ENCODE peak calls at places on chromosomes 13 and 19, in seven cellular contexts. Q is K562, N is GM12878, I is HCT116, A is HepG2, W is H1, S is SK-N-SH. J is an unnamed sample.

GRCh38 chr13:42350141-42350540 is 78.2 kb downstream of the AKAP11 start:
- DNase-seq in Q (no peak), S (no peak), I (no peak), A (no peak), W (no peak), N (no peak), J (no peak)

GRCh38 chr13:110322828-110323171 is 15.7 kb downstream of the COL4A2 start:
- DNase-seq in N (no peak), S (no peak), A (no peak), I (no peak), Q (no peak), W (no peak), J (no peak)

GRCh38 chr13:23570099-23570926 is at the start of gene TNFRSF19:
- DNase-seq in A (peak; percentile 98), Q (peak; percentile 45), I (no peak), N (no peak), S (peak; percentile 80), W (no peak), J (no peak)

GRCh38 chr13:112783946-112784500 is 94.2 kb downstream of the ATP11A start:
- DNase-seq in I (no peak), N (no peak), W (peak; percentile 49), Q (no peak), S (no peak), A (no peak), J (no peak)

GRCh38 chr19:36051637-36052036 is 2.4 kb downstream of the THAP8 start:
- DNase-seq in W (peak; percentile 60), A (no peak), I (no peak), Q (no peak), S (no peak), N (no peak), J (no peak)

GRCh38 chr19:48969276-48970138 is 4.4 kb downstream of the FTL start:
- DNase-seq in I (no peak), A (no peak), Q (peak; percentile 85), N (no peak), S (no peak), W (no peak), J (no peak)

GRCh38 chr19:58554494-58555368 is at the start of gene CHMP2A:
- DNase-seq in W (peak; percentile 99), Q (peak; percentile 98), A (peak; percentile 84), S (peak; percentile 96), I (peak; percentile 93), N (peak; percentile 85), J (peak; percentile 81)

GRCh38 chr19:1992759-1993260 is 22.7 kb downstream of the BTBD2 start:
- DNase-seq in W (peak; percentile 81), A (no peak), Q (peak; percentile 85), S (peak; percentile 93), I (no peak), N (no peak), J (no peak)

GRCh38 chr13:108561152-108561551 is 68.3 kb upstream of the MYO16 start:
- DNase-seq in A (no peak), Q (no peak), S (no peak), W (no peak), N (no peak), I (no peak), J (no peak)

GRCh38 chr19:3225677-3226093 is 1.2 kb downstream of the CELF5 start:
- DNase-seq in S (peak; percentile 56), W (no peak), Q (no peak), A (no peak), N (no peak), I (no peak), J (no peak)

GRCh38 chr19:42200116-42200740 is 17.2 kb downstream of the DEDD2 start:
- DNase-seq in S (no peak), N (no peak), W (no peak), Q (no peak), I (no peak), A (no peak), J (no peak)
- H3K36me3 ChIP-seq in S (peaks cover 48% of the 10 kb centered on the region), N (peaks cover 12% of the 10 kb centered on the region), W (peaks cover 4% of the 10 kb centered on the region), Q (peaks cover 87% of the 10 kb centered on the region), I (peaks cover 23% of the 10 kb centered on the region), A (peaks cover 66% of the 10 kb centered on the region), J (no peaks in the 10 kb centered on the region)

GRCh38 chr13:19604306-19604705 is 29.2 kb upstream of the MPHOSPH8 start:
- DNase-seq in Q (no peak), W (no peak), N (no peak), S (no peak), A (peak; percentile 86), I (no peak), J (no peak)

GRCh38 chr13:19607523-19608078 is 25.9 kb upstream of the MPHOSPH8 start:
- DNase-seq in Q (no peak), N (no peak), I (no peak), W (no peak), S (no peak), A (no peak), J (no peak)

GRCh38 chr13:19606737-19607136 is 26.7 kb upstream of the MPHOSPH8 start:
- DNase-seq in A (no peak), Q (no peak), I (no peak), N (no peak), W (no peak), S (no peak), J (no peak)

GRCh38 chr13:19605161-19605955 is 28.1 kb upstream of the MPHOSPH8 start:
- DNase-seq in W (no peak), A (no peak), I (peak; percentile 40), S (no peak), Q (no peak), N (no peak), J (no peak)

DNA sequence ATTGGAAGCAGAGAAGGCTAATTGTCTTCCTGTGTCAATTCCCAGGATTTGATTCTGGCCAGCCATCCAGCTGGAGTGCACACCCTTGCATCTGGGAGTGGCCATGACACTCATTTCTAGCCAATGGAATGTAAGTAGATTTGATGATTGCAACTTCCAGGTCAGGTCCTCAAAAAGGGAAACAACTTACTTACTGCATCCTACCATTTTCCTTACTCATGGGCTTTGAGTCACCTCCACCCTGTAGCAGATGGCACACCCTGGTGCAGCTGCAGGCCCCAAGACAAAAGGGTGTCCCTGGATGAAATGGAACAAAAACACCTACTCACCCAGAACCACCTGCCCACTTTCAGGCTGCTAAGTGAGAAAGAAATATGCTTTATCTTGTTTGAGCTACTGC is 27.3 kb upstream of the MPHOSPH8 start:
- DNase-seq in I (no peak), A (no peak), Q (no peak), S (no peak), N (no peak), W (no peak), J (no peak)
- TF ChIP-seq SIN3A in I (no peak), A (no peak), Q (no peak), S (no peak), N (no peak), W (no peak), J (no peak)

DNA sequence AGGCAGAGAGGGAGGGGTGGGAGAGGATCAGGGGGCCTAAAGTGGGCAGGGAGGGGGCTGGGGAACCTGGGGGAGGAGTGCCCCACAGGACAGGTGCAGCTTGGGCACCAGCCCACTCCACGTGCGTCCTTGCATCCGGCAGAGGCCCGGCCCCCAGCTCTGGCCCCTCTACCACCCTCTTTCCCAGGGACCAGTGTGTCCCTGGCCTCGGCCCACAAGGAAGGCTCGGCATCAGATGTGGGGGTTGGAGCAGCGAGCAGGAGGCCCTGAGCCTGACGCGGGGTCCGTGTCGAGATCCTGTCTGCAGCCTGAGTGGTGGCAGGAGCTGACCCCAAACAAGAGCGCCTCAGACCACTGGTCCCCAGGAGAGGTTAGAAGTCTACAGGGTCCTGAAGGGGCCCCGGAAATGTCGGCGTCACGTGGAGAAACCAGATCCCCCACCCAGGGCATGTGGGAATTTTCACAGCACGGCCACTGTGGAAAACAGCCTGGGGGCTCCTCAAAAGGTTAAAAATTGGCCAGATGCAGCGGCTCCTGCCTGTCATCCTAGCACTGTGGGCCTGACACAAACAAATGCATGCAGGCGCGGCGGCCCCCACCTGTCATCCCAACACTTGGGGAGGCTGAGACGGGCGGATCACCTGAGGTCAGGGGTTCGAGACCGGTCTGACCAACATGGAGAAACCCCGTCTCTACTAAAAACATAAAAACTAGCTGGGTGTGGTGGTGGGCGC is 21.5 kb downstream of the SHC2 start:
- DNase-seq in N (no peak), S (no peak), W (no peak), A (no peak), I (no peak), Q (no peak), J (no peak)
- H3K36me3 ChIP-seq in N (no peaks in the 10 kb centered on the region), S (no peaks in the 10 kb centered on the region), W (no peaks in the 10 kb centered on the region), A (peaks cover under 1% of the 10 kb centered on the region), I (no peaks in the 10 kb centered on the region), Q (no peaks in the 10 kb centered on the region), J (no peaks in the 10 kb centered on the region)

GRCh38 chr13:106755542-106755941 is 187.6 kb upstream of the ARGLU1 start:
- DNase-seq in A (no peak), S (no peak), I (no peak), W (no peak), Q (no peak), N (no peak), J (no peak)

GRCh38 chr13:106753241-106753640 is 185.3 kb upstream of the ARGLU1 start:
- DNase-seq in Q (no peak), W (no peak), N (no peak), A (no peak), I (no peak), S (no peak), J (no peak)

GRCh38 chr13:106752584-106753202 is 184.8 kb upstream of the ARGLU1 start:
- DNase-seq in W (no peak), S (no peak), N (no peak), A (no peak), Q (no peak), I (no peak), J (no peak)

GRCh38 chr13:106756446-106756845 is 188.5 kb upstream of the ARGLU1 start:
- DNase-seq in A (no peak), Q (no peak), N (no peak), I (no peak), W (no peak), S (no peak), J (no peak)
- TF ChIP-seq SIN3A in A (no peak), Q (no peak), N (no peak), I (no peak), W (no peak), S (no peak), J (no peak)

DNA sequence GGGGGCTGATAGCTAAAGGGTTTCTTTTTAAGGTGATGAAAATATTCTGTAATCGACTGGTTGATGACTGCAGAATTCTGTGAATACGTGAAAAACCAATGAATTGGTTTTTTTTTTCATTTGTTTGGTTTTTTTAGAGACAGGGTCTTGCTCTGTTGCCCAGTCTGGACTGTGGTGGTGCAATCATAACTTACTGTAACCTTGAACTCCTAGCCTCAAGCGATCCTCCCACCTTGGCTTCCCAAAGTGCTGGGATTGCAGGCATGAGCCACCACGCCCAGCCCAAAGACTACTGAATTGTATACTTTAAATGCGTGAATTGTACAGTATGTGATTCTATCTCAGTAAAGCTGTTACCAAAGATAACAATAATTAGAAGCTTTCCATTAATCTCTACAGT is 14.8 kb upstream of the AKAP8 start:
- DNase-seq in N (no peak), W (no peak), S (no peak), Q (no peak), I (no peak), A (no peak), J (no peak)
- H3K36me3 ChIP-seq in N (peaks cover 21% of the 10 kb centered on the region), W (peaks cover 20% of the 10 kb centered on the region), S (peaks cover 37% of the 10 kb centered on the region), Q (peaks cover 81% of the 10 kb centered on the region), I (peaks cover 39% of the 10 kb centered on the region), A (peaks cover 65% of the 10 kb centered on the region), J (no peaks in the 10 kb centered on the region)

GRCh38 chr19:16778796-16779411 is 50.3 kb upstream of the SIN3B start:
- DNase-seq in Q (peak; percentile 80), A (peak; percentile 40), I (peak; percentile 67), W (peak; percentile 80), N (peak; percentile 26), S (peak; percentile 52), J (peak; percentile 72)
- TF ChIP-seq SIN3A in Q (no peak), A (no peak), I (no peak), W (no peak), N (no peak), S (no peak), J (no peak)

GRCh38 chr19:53536223-53536543 is 1.8 kb upstream of the ZNF331 start:
- DNase-seq in N (no peak), W (no peak), I (no peak), A (no peak), S (no peak), Q (no peak), J (no peak)
- H3K36me3 ChIP-seq in N (no peaks in the 10 kb centered on the region), W (peaks cover 5% of the 10 kb centered on the region), I (no peaks in the 10 kb centered on the region), A (peaks cover 9% of the 10 kb centered on the region), S (no peaks in the 10 kb centered on the region), Q (no peaks in the 10 kb centered on the region), J (peaks cover 5% of the 10 kb centered on the region)